ENCODE peak calls at places on chromosomes 11 and 22, in seven cellular contexts. T is adrenal gland, H is MM.1S, E is tibial nerve, C is endothelial cell of umbilical vein, F is pancreas, I is brain microvascular endothelial cell. S is an unnamed sample.

GRCh38 chr22:19842386-19843106 is 12.1 kb downstream of the GNB1L start:
- DNase-seq in H (no peak), T (no peak), C (no peak), E (no peak), F (no peak), I (no peak), S (no peak)

GRCh38 chr22:47110817-47111443 is 348.5 kb downstream of the TBC1D22A start:
- DNase-seq in E (no peak), I (no peak), C (peak; percentile 7), F (no peak), H (no peak), T (no peak), S (no peak)

GRCh38 chr11:62398011-62398994 is 20.5 kb upstream of the SCGB1A1 start:
- DNase-seq in C (no peak), H (no peak), I (peak; percentile 17), F (no peak), T (peak; percentile 70), E (peak; percentile 37), S (no peak)

GRCh38 chr11:93668171-93668570 is 6.7 kb downstream of the CEP295 start:
- DNase-seq in E (no peak), C (no peak), F (no peak), H (no peak), I (no peak), T (no peak), S (no peak)

GRCh38 chr11:111540114-111540920 is at the start of gene LAYN:
- DNase-seq in T (no peak), F (no peak), H (no peak), I (peak; percentile 12), E (no peak), C (no peak), S (no peak)

GRCh38 chr11:22699388-22699787 is 33.0 kb downstream of the GAS2 start:
- DNase-seq in C (no peak), T (no peak), H (no peak), F (no peak), I (no peak), E (no peak), S (no peak)

GRCh38 chr11:119187123-119187892 is 2.0 kb downstream of the NHERF4 start:
- DNase-seq in T (no peak), E (no peak), I (no peak), H (no peak), F (no peak), C (no peak), S (no peak)

GRCh38 chr22:46763051-46763705 is 728 bp downstream of the TBC1D22A start:
- DNase-seq in E (peak; percentile 51), C (peak; percentile 34), I (no peak), T (peak; percentile 70), H (peak; percentile 28), F (no peak), S (no peak)

GRCh38 chr11:85756401-85757200 is 54.3 kb downstream of the SYTL2 start:
- DNase-seq in C (no peak), T (no peak), H (no peak), I (no peak), F (no peak), E (no peak), S (no peak)

DNA sequence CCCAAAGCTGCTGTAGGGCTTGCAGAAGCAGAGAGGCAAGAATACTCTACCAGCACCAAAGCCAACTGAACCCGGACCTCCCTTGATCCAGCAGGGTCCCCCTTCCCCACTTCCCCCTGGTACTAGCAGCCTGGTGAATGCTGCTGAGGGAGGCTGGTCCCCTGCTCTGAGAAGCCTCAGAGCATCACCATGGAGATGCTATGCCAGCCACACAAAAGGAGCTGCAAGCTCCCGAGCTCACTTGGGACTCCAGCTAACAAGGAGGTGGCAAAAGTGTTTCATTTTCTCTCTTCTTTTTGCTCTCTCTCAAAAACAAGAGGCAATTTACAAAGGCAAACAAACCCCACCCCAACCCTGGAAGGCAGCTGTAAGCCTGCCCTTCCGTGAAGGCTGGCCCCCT is 509.8 kb downstream of the BUD13 start:
- DNase-seq in T (no peak), I (no peak), F (no peak), E (no peak), H (no peak), C (no peak), S (no peak)
- TF ChIP-seq CTCF in T (no peak), I (no peak), F (no peak), E (no peak), H (no peak), C (no peak), S (no peak)

DNA sequence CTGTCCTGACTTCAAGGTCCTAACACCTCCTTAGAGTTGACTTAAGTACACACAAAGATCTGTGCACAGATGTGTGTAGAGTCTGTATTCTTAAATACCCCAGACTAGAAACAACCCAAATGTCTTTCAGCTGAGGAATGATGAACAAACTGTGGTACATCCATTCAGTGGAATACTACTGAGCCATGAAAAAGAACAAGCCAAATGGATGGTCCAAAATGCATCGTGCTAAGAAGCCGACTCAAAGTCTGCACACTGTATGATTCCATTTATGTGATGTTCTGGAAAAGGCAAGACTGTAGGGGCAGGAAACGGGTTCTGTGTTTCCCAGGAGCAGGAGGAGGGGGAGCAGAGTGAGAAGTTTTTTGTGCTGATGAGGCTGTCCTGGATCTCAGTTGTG is 56.7 kb upstream of the LINC01488 start:
- DNase-seq in E (no peak), T (no peak), I (no peak), F (no peak), C (no peak), H (no peak), S (no peak)
- H3K27me3 ChIP-seq in E (no peaks in the 10 kb centered on the region), T (peaks cover 2% of the 10 kb centered on the region), I (no peaks in the 10 kb centered on the region), F (no peaks in the 10 kb centered on the region), C (no peaks in the 10 kb centered on the region), H (peaks cover 67% of the 10 kb centered on the region), S (no peaks in the 10 kb centered on the region)

DNA sequence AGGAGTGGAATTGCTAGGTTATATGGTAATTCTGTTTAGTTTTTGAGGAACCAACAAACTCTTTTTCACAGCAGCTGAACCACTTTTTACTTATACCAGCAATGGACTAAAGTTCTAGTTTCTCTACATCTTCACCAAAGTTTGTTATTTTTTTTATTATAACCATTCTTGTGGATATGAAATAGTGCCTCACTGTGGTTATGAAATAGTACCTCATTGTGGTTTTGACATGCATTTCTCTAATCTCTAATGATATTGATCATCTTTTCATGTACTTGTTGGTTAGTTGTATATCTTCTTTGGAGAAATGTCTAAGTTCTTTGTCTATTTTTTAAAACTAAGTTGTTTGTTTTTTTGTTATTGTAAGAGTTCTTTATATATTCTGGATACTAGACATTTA is 27.2 kb downstream of the STIM1 start:
- DNase-seq in I (no peak), E (no peak), T (no peak), H (no peak), C (no peak), F (no peak), S (no peak)
- TF ChIP-seq CTCF in I (no peak), E (no peak), T (no peak), H (peak; percentile 13), C (no peak), F (no peak), S (no peak)

GRCh38 chr22:21633481-21633880 is 921 bp downstream of the CCDC116 start:
- DNase-seq in T (no peak), F (no peak), E (no peak), I (no peak), H (no peak), C (no peak), S (no peak)
- H3K27me3 ChIP-seq in T (no peaks in the 10 kb centered on the region), F (no peaks in the 10 kb centered on the region), E (no peaks in the 10 kb centered on the region), I (no peaks in the 10 kb centered on the region), H (no peaks in the 10 kb centered on the region), C (no peaks in the 10 kb centered on the region), S (no peaks in the 10 kb centered on the region)

GRCh38 chr11:14520086-14520901 is at the start of gene PSMA1:
- DNase-seq in F (peak; percentile 93), E (peak; percentile 91), C (peak; percentile 98), H (peak; percentile 96), T (peak; percentile 98), I (peak; percentile 96), S (peak; percentile 96)
- TF ChIP-seq CTCF in F (peak; percentile 52), E (peak; percentile 87), C (no peak), H (no peak), T (peak; percentile 72), I (peak; percentile 20), S (peak; percentile 29)

GRCh38 chr11:46391186-46391577 is 394 bp downstream of the CHRM4 start:
- DNase-seq in E (no peak), I (no peak), C (no peak), F (peak; percentile 10), T (no peak), H (no peak), S (no peak)

GRCh38 chr11:46393231-46393616 is 1.6 kb upstream of the CHRM4 start:
- DNase-seq in E (no peak), C (no peak), F (no peak), T (no peak), H (no peak), I (no peak), S (no peak)

GRCh38 chr11:46393759-46394158 is 2.2 kb upstream of the CHRM4 start:
- DNase-seq in F (no peak), H (no peak), I (no peak), E (no peak), T (no peak), C (no peak), S (no peak)

GRCh38 chr11:46391578-46392420 is at the start of gene CHRM4:
- DNase-seq in E (no peak), F (peak; percentile 33), H (no peak), C (peak; percentile 40), T (peak; percentile 77), I (no peak), S (no peak)

DNA sequence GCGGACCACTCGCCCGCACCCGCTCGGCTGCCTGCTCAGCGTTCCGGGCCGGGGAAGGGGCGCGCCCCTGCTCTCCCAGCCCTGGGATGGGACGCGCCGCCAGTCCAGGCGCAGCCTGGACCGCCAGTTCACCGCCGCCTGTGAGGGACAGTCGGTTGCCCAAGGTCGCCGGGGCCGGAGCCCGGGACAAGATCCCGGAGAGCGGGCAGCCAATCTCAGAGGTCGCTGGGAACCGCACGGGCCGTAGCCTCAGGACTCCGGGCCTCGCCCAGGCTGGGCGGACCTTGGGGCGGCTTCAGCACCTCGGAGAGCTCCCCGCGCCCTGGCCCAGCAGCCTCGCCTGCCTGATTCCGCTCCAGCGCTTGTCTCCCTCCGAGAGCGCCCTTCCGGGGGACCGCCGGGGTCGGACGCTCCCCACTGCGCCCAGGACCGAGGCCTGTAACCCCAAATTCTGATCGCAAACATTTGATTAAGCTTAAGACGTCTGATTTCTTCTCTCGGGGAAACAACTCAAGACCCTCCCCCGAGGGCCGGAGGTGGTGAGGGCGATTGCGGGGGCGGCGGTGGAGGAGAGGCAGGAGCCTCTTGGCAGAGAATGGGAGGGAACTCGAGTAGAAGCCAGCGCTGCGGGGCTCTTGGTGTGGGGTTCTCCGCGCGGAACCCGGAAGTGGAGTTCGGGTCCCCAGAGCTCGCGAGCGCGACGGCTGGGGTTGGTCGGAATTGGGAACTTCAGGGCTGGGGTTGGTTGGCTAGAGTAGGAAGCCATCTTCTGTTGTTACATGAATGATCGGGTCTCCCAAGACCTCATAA is 1.1 kb upstream of the CHRM4 start:
- DNase-seq in T (peak; percentile 91), F (peak; percentile 91), I (peak; percentile 61), C (peak; percentile 71), H (peak; percentile 74), E (peak; percentile 65), S (peak; percentile 85)
- H3K27me3 ChIP-seq in T (peaks cover 19% of the 10 kb centered on the region), F (peaks cover 5% of the 10 kb centered on the region), I (peaks cover 16% of the 10 kb centered on the region), C (peaks cover 34% of the 10 kb centered on the region), H (peaks cover 38% of the 10 kb centered on the region), E (peaks cover 48% of the 10 kb centered on the region), S (no peaks in the 10 kb centered on the region)

GRCh38 chr11:1051356-1052132 is 15.0 kb upstream of the MUC6 start:
- DNase-seq in F (peak; percentile 29), I (no peak), H (no peak), T (no peak), C (no peak), E (no peak), S (no peak)
- TF ChIP-seq CTCF in F (no peak), I (no peak), H (no peak), T (no peak), C (no peak), E (no peak), S (no peak)

S was measured in lung.